ENCODE peak calls at places on chromosomes 16 and 17, in five cellular contexts. P is OCI-LY7, V is endodermal cell, S is Caco-2, Y is sigmoid colon. N is an unnamed sample.

GRCh38 chr16:84785843-84786538 is 33.8 kb upstream of the CRISPLD2 start:
- DNase-seq in V (no peak), S (no peak), P (no peak), Y (peak), N (no peak)

GRCh38 chr17:60098578-60098977 is 19.9 kb upstream of the HEATR6 start:
- DNase-seq in V (no peak), P (no peak), S (no peak), Y (no peak), N (no peak)

GRCh38 chr17:16371742-16372141 is 9.1 kb upstream of the UBB start:
- DNase-seq in V (no peak), S (no peak), Y (peak), P (no peak), N (no peak)

GRCh38 chr16:49472598-49472997 is 99.0 kb downstream of the C16orf78 start:
- DNase-seq in Y (peak), V (peak), S (no peak), P (no peak), N (no peak)

GRCh38 chr16:69145658-69146057 is 13.2 kb downstream of the UTP4 start:
- DNase-seq in Y (no peak), S (no peak), P (no peak), V (no peak), N (no peak)

GRCh38 chr16:12504312-12504711 is 299.4 kb downstream of the CPPED1 start:
- DNase-seq in P (no peak), Y (no peak), V (no peak), S (no peak), N (no peak)

GRCh38 chr16:53636978-53637377 is 66.7 kb downstream of the RPGRIP1L start:
- DNase-seq in Y (no peak), S (no peak), V (no peak), P (no peak), N (no peak)

GRCh38 chr16:85395207-85395912 is 217.8 kb upstream of the GSE1 start:
- DNase-seq in P (no peak), S (peak), Y (peak), V (no peak), N (peak)

GRCh38 chr17:57396515-57396921 is 140.2 kb downstream of the MSI2 start:
- DNase-seq in P (no peak), Y (no peak), S (no peak), V (no peak), N (no peak)

GRCh38 chr17:29076722-29077121 is 33.8 kb downstream of the PIPOX start:
- DNase-seq in Y (no peak), S (no peak), V (peak), P (no peak), N (no peak)

GRCh38 chr16:85810097-85810741 is 10.7 kb downstream of the COX4I1 start:
- DNase-seq in Y (no peak), S (no peak), P (no peak), V (no peak), N (no peak)

GRCh38 chr17:68460715-68461114 is 3.4 kb upstream of the WIPI1 start:
- DNase-seq in S (no peak), V (no peak), P (peak), Y (no peak), N (no peak)

GRCh38 chr17:50931003-50931878 is 65.1 kb upstream of the TOB1 start:
- DNase-seq in S (peak), P (peak), Y (peak), V (peak), N (peak)

GRCh38 chr16:15960124-15960971 is 10.9 kb downstream of the ABCC1 start:
- DNase-seq in Y (no peak), S (no peak), P (no peak), V (no peak), N (no peak)

DNA sequence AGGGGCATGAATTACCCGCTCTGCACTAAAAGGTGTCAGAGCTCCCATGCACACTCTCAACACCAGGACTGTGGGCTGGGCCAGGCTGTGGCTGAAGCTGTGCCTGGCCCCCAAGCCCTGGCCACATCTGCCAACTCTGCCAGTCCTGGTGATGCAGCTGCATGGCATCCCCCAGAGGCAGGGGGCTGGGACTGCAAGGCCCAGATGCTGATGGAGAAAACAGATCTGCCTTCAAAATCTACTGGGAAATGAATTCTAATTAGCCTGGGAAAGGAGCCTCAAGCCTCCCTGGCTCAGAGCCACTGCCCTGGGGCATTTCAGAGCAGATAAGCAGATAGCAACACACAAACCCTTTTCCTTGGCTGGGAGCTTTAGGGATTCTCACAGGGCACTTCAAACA is 3.4 kb downstream of the CHST6 start:
- DNase-seq in Y (no peak), S (peak), P (peak), V (peak), N (no peak)
- TF ChIP-seq CTCF in Y (no peak), S (no peak), P (peak), V (peak), N (peak)

DNA sequence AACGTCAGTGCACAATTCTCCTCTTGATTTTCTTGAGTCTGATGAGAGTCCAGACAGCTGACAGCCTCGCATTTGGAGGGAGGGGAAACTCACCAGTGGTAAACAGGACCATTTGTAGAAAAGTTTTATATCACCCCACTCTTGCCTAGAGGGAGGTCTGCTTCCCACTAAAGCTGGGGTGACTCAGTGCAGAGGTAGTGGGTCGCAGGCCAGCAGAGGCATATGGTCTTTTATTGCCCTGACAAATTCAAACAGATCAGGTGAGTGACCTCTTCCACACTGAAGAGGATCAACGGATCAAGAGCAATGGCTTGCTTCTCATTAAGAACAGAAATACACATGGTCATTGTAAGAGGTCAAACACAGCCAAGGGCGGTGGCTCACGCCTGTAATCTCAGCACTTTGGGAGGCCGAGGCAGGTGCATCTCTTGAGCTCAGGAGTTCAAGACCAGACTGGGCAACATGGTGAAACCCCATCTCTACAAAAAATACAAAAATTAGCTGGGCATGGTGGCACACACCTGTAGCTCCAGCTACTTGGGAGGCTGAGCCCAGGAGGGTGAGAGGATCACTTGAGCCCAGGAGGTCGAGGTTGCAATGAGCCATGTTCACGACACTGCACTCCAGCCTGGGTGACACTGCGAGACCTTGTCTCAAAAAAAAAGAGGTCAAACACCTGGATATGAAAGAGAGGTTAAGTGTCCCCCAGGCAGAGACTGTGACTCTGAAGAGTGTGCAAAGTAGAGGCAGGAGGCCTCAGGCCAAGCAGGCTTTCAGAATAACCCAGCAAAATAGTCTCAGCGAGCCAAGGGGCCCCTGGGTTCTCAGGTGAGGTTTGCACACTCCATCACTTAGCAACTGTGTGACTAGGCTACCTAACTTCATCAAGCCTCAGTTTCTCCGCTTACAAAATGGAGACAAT is 56.5 kb upstream of the ERN1 start:
- DNase-seq in S (no peak), P (no peak), V (no peak), Y (no peak), N (no peak)
- H3K4me3 ChIP-seq in S (no peak), P (no peak), V (no peak), Y (no peak), N (no peak)

DNA sequence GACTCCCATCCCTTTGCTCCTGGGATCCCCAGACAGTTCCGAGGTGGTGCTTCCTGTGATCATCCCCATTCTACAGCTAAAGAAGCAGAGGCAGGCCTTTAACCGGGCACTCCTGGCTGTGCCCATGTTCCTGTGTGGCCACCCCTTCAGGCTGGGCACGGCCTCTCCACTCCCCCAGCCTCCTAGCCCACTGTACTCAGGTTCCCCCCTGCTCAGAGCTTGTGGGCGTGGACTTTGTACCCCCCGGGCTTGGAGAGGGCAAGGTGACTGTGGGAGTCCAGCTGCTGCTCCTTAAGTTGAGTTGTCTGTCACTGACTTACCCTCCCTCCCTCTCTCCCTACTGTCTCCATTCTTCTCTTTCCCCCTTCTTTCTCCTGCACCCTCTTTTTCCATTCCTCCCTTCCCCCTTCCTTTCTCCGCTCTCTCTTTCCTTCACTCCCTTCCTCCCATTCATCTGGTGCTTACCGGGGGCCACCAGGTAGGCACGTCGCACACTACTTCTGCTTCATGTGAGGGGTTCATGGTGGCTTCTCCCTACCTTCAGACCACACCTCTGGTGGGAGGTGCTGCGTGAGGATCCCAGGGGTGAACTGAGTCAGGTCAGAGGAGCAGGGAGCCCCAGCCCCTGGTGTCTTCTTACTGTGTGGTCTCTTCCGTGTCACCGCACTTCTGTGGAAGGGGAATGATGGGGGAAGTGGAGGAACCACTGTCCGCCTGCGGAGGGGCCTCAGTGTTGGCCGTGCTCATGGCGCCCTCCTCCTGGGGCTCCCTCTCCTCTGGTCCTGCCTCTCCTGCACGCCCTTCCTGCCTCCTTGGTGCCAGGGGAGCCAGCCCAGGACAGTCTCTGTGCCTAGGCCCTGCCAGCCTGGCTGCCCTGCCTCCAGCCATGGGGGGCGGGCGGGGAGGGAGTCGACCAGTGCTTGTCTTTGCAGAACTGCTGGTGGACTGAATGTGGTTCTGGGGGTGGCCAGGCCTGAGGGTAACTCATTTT is 29.7 kb downstream of the CMIP start:
- DNase-seq in S (no peak), V (no peak), Y (no peak), P (no peak), N (no peak)
- TF ChIP-seq CTCF in S (no peak), V (no peak), Y (no peak), P (no peak), N (no peak)

GRCh38 chr17:39631403-39631802 is 4.7 kb downstream of the PPP1R1B start:
- DNase-seq in V (peak), S (no peak), P (no peak), Y (no peak), N (no peak)

GRCh38 chr17:39628655-39629493 is 2.1 kb downstream of the PPP1R1B start:
- DNase-seq in S (no peak), P (no peak), V (peak), Y (no peak), N (no peak)

GRCh38 chr17:39627717-39628516 is 1.2 kb downstream of the PPP1R1B start:
- DNase-seq in S (no peak), Y (no peak), P (no peak), V (peak), N (no peak)

GRCh38 chr17:39629894-39630293 is 3.1 kb downstream of the PPP1R1B start:
- DNase-seq in V (no peak), Y (no peak), P (no peak), S (no peak), N (no peak)

GRCh38 chr17:39629494-39629880 is 2.7 kb downstream of the PPP1R1B start:
- DNase-seq in Y (no peak), V (no peak), P (no peak), S (no peak), N (no peak)
- H3K4me3 ChIP-seq in Y (no peak), V (no peak), P (no peak), S (no peak), N (no peak)

GRCh38 chr17:44206825-44207155 is 7.1 kb upstream of the ATXN7L3 start:
- DNase-seq in Y (no peak), S (no peak), V (no peak), P (no peak), N (no peak)
- TF ChIP-seq CTCF in Y (no peak), S (no peak), V (no peak), P (no peak), N (no peak)

DNA sequence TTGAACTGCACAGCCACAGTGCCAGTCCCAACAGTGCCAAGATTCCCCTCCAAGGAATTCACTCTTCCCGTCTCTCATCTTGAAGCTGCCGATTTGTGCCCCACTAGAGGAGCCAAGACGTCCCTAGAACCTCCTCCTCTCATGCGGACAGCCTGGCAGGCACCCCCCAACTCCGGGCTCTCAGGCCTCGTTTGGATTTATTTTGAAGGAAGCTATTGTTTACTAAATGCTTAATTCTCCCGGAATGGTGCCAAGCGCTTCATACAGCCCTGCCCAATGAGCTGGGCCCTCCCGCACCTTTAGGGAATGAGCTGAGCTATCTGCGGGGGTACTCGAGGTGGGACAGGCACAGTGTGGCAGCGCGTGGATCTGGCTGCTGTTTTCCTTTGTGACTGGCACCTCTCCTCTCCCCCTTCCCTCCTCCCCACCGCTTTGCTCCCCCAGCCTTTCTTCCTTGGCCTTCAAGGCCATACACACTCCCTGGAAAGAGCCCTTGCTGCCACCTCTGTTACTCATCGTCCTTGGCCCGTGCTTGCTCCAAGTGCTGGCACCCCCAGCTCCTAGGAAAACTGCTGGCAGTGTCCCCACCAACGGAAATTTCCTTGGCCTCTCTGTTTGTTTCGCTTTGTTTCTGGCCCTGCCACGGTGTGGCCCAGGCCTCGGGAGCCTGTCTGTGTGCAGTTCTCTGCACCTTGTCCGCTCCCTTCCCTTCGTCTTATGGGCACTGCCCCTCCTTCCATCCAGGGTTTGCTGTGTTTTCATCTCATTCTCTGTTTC is 49.9 kb upstream of the CDR2 start:
- DNase-seq in S (no peak), Y (peak), P (no peak), V (peak), N (no peak)
- H3K4me3 ChIP-seq in S (no peak), Y (no peak), P (no peak), V (no peak), N (peak)

GRCh38 chr17:49925916-49926315 is 43.1 kb upstream of the DLX4 start:
- DNase-seq in S (no peak), P (no peak), Y (no peak), V (no peak), N (no peak)
- TF ChIP-seq CTCF in S (no peak), P (no peak), Y (no peak), V (no peak), N (no peak)

DNA sequence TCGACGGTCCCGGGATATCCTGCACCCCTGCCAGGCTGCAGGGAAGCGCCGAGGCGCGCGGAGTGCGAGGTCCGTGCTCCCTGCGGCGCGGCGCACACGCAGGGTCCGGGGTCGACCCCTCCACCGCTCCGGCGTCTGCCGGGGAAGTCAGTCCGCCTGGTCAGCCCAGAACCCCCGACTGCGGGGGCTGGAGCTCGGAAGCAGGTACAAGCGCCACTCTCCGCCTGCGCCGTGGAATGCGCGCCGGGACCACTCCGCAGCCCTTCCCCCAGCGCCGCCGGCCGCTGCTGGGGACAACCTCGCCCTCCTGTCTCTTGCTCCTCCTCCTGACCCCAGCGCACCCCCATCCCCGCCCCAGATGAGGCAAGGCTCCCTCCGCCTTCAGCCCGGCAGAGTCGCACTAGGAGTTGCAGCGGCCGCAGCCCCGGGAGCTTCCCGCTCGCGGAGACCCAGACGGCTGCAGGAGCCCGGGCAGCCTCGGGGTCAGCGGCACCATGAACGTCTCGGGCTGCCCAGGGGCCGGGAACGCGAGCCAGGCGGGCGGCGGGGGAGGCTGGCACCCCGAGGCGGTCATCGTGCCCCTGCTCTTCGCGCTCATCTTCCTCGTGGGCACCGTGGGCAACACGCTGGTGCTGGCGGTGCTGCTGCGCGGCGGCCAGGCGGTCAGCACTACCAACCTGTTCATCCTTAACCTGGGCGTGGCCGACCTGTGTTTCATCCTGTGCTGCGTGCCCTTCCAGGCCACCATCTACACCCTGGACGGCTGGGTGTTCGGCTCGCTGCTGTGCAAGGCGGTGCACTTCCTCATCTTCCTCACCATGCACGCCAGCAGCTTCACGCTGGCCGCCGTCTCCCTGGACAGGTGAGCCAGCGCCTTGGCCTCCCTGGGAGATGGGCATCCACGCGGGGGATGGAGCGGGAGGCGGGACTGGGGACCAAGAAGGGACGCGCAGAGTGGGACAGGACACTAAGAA is at the start of gene GALR2:
- DNase-seq in P (no peak), S (no peak), V (peak), Y (no peak), N (no peak)
- H3K4me3 ChIP-seq in P (no peak), S (no peak), V (peak), Y (peak), N (no peak)

GRCh38 chr17:43368740-43369506 is 29.9 kb upstream of the ARL4D start:
- DNase-seq in Y (peak), V (peak), P (peak), S (peak), N (no peak)
- TF ChIP-seq CTCF in Y (no peak), V (no peak), P (no peak), S (no peak), N (no peak)

DNA sequence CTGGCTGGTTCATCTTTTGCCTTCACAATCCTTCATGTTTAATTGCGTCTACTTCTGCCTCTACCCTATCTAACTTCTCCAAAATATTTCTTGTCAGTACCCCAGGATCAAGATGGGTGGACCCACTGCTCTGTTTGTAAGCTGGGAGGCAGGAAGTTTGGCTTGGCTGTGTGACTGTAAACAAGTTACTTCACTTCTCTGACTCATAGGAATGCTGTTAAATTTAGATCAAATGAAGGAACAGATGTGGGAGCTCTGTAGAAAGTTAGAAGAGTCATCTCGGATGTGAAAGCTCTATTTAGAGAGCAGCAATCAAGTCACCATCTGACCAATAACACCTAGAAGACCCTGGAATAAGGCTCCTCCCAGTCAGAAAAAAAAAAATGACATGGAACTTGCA is 55.2 kb upstream of the MRTFB start:
- DNase-seq in P (no peak), Y (peak), S (no peak), V (no peak), N (peak)
- H3K4me3 ChIP-seq in P (no peak), Y (no peak), S (no peak), V (no peak), N (no peak)

N was measured in AG09309.